ENCODE peak calls at places on chromosomes 4 and X, in seven cellular contexts. One of them, this sample, is unnamed.
A peak's percentile ranks its signal among the peaks of the same experiment; 100 is the strongest.

GRCh38 chr4:66506985-66507384 is 836.7 kb upstream of the EPHA5 start:
- DNase-seq in DMS153: no peak
- DNase-seq in cardiac muscle cell: peak; percentile 63
- DNase-seq in H4: no peak
- DNase-seq in PC-3: no peak
- DNase-seq in smooth muscle cell of the brain vasculature: no peak
- DNase-seq in D341Med: no peak
- DNase-seq in this sample: no peak

GRCh38 chrX:150236304-150236703 is 126.8 kb upstream of the MAMLD1 start:
- DNase-seq in PC-3: peak; percentile 7
- DNase-seq in H4: no peak
- DNase-seq in DMS153: no peak
- DNase-seq in D341Med: no peak
- DNase-seq in cardiac muscle cell: no peak
- DNase-seq in smooth muscle cell of the brain vasculature: no peak
- DNase-seq in this sample: no peak

GRCh38 chrX:133650262-133650661 is 235.0 kb upstream of the GPC4 start:
- DNase-seq in D341Med: no peak
- DNase-seq in cardiac muscle cell: no peak
- DNase-seq in PC-3: no peak
- DNase-seq in H4: no peak
- DNase-seq in smooth muscle cell of the brain vasculature: no peak
- DNase-seq in DMS153: no peak
- DNase-seq in this sample: no peak

GRCh38 chr4:165326831-165327210 is 648 bp upstream of the MSMO1 start:
- DNase-seq in cardiac muscle cell: peak; percentile 36
- DNase-seq in DMS153: no peak
- DNase-seq in smooth muscle cell of the brain vasculature: no peak
- DNase-seq in D341Med: peak; percentile 52
- DNase-seq in H4: no peak
- DNase-seq in PC-3: peak; percentile 14
- DNase-seq in this sample: peak; percentile 34

GRCh38 chrX:48573690-48574269 is 504 bp upstream of the RBM3 start:
- DNase-seq in H4: no peak
- DNase-seq in cardiac muscle cell: no peak
- DNase-seq in DMS153: peak; percentile 62
- DNase-seq in smooth muscle cell of the brain vasculature: no peak
- DNase-seq in D341Med: peak; percentile 53
- DNase-seq in PC-3: no peak
- DNase-seq in this sample: no peak

GRCh38 chrX:138485767-138486166 is 225.8 kb downstream of the FGF13 start:
- DNase-seq in DMS153: no peak
- DNase-seq in PC-3: no peak
- DNase-seq in D341Med: no peak
- DNase-seq in H4: no peak
- DNase-seq in cardiac muscle cell: no peak
- DNase-seq in smooth muscle cell of the brain vasculature: no peak
- DNase-seq in this sample: no peak

GRCh38 chr4:1618438-1618837 is 65.7 kb downstream of the FAM53A start:
- DNase-seq in PC-3: no peak
- DNase-seq in DMS153: no peak
- DNase-seq in H4: no peak
- DNase-seq in D341Med: no peak
- DNase-seq in cardiac muscle cell: no peak
- DNase-seq in smooth muscle cell of the brain vasculature: no peak
- DNase-seq in this sample: no peak

GRCh38 chr4:108118505-108118904 is 50.2 kb downstream of the LEF1 start:
- DNase-seq in DMS153: peak; percentile 82
- DNase-seq in H4: peak; percentile 47
- DNase-seq in smooth muscle cell of the brain vasculature: no peak
- DNase-seq in D341Med: no peak
- DNase-seq in PC-3: peak; percentile 74
- DNase-seq in cardiac muscle cell: no peak
- DNase-seq in this sample: no peak

GRCh38 chr4:83490876-83491450 is 6.1 kb upstream of the ABRAXAS1 start:
- DNase-seq in H4: no peak
- DNase-seq in D341Med: peak; percentile 58
- DNase-seq in PC-3: peak; percentile 50
- DNase-seq in smooth muscle cell of the brain vasculature: no peak
- DNase-seq in cardiac muscle cell: peak; percentile 48
- DNase-seq in DMS153: no peak
- DNase-seq in this sample: no peak

GRCh38 chr4:102730968-102731533 is 29.7 kb downstream of the MANBA start:
- DNase-seq in cardiac muscle cell: no peak
- DNase-seq in D341Med: peak; percentile 36
- DNase-seq in DMS153: no peak
- DNase-seq in smooth muscle cell of the brain vasculature: no peak
- DNase-seq in PC-3: no peak
- DNase-seq in H4: no peak
- DNase-seq in this sample: no peak

This sample was measured in SK-N-MC.